ENCODE peak calls at places on chromosomes 12 and 14, in nine cellular contexts. X is tibial nerve, S is heart left ventricle, I is stomach, T is PC-3, E is tibial artery, K is A549, Y is colonic mucosa, M is transverse colon. P is an unnamed sample. For H3K4me1, the result is how much of the 10 kb centered on the place peaks cover.

GRCh38 chr14:51020024-51020710 is 74.7 kb downstream of the TRIM9 start:
- DNase-seq in Y (no peak), E (no peak), K (no peak), T (no peak), I (no peak), M (no peak), X (no peak), S (no peak), P (no peak)

GRCh38 chr12:89244536-89244935 is 107.8 kb downstream of the DUSP6 start:
- DNase-seq in K (no peak), S (no peak), T (no peak), Y (no peak), M (no peak), I (no peak), X (no peak), E (no peak), P (no peak)

GRCh38 chr12:4586500-4586899 is 24.5 kb downstream of the DYRK4 start:
- DNase-seq in Y (no peak), T (no peak), E (no peak), X (no peak), K (no peak), I (no peak), S (no peak), M (no peak), P (no peak)

GRCh38 chr12:78584695-78585094 is 279.9 kb upstream of the SYT1 start:
- DNase-seq in S (no peak), K (no peak), Y (no peak), T (peak), I (no peak), E (no peak), X (no peak), M (no peak), P (no peak)

GRCh38 chr14:61925043-61925442 is 162.8 kb downstream of the SNAPC1 start:
- DNase-seq in S (no peak), M (no peak), E (no peak), T (peak), X (no peak), I (no peak), K (no peak), Y (no peak), P (no peak)

GRCh38 chr12:30599631-30600030 is 96.0 kb downstream of the IPO8 start:
- DNase-seq in M (no peak), I (no peak), T (peak), K (no peak), E (no peak), X (no peak), S (no peak), Y (no peak), P (no peak)

GRCh38 chr12:124646385-124647230 is 79.2 kb upstream of the NCOR2 start:
- DNase-seq in T (no peak), M (no peak), S (peak), E (no peak), K (no peak), I (no peak), X (no peak), Y (no peak), P (no peak)

GRCh38 chr12:1532796-1533195 is 61.6 kb downstream of the FBXL14 start:
- DNase-seq in Y (no peak), E (no peak), S (no peak), I (no peak), K (no peak), M (no peak), X (no peak), T (no peak), P (no peak)

GRCh38 chr12:108939594-108939993 is 59.7 kb downstream of the DAO start:
- DNase-seq in X (no peak), K (no peak), Y (no peak), T (peak), I (no peak), S (no peak), M (no peak), E (no peak), P (no peak)

GRCh38 chr12:122870867-122871664 is 24.9 kb downstream of the VPS37B start:
- DNase-seq in S (no peak), E (no peak), X (no peak), K (no peak), I (peak), Y (no peak), M (peak), T (no peak), P (no peak)

GRCh38 chr12:104626069-104626690 is 169.4 kb downstream of the CHST11 start:
- DNase-seq in S (no peak), E (no peak), K (no peak), Y (no peak), T (no peak), X (no peak), M (no peak), I (no peak), P (no peak)

GRCh38 chr12:120079352-120080042 is 37.1 kb downstream of the RAB35 start:
- DNase-seq in X (no peak), T (peak), Y (no peak), S (peak), M (no peak), I (no peak), K (peak), E (no peak), P (no peak)

GRCh38 chr12:25130741-25131188 is 64.2 kb downstream of the DNAI7 start:
- DNase-seq in M (no peak), K (peak), I (no peak), E (no peak), Y (no peak), S (no peak), X (no peak), T (peak), P (no peak)

GRCh38 chr14:56333361-56334279 is 215.4 kb downstream of the PELI2 start:
- DNase-seq in M (no peak), E (no peak), Y (no peak), T (peak), X (no peak), K (peak), S (no peak), I (no peak), P (no peak)

GRCh38 chr12:32987526-32987925 is 90.9 kb upstream of the PKP2 start:
- DNase-seq in I (no peak), Y (no peak), X (no peak), E (no peak), S (no peak), M (no peak), K (no peak), T (no peak), P (no peak)

GRCh38 chr12:49985981-49986380 is 13.2 kb downstream of the AQP6 start:
- DNase-seq in X (no peak), M (no peak), K (no peak), Y (no peak), I (no peak), T (no peak), S (no peak), E (no peak), P (no peak)

GRCh38 chr12:88113871-88114270 is 28.0 kb downstream of the CEP290 start:
- DNase-seq in X (no peak), S (no peak), Y (no peak), E (no peak), T (peak), K (no peak), I (no peak), M (no peak), P (no peak)

GRCh38 chr14:57066887-57067513 is 201.7 kb downstream of the EXOC5 start:
- DNase-seq in S (peak), M (peak), X (no peak), E (no peak), Y (peak), T (peak), K (peak), I (peak), P (no peak)

GRCh38 chr12:26648584-26648983 is 184.4 kb downstream of the ITPR2 start:
- DNase-seq in K (peak), X (no peak), T (peak), I (no peak), S (no peak), M (no peak), Y (no peak), E (no peak), P (no peak)

GRCh38 chr12:75560167-75560566 is 48.8 kb upstream of the KRR1 start:
- DNase-seq in E (no peak), M (no peak), I (no peak), T (peak), K (peak), X (no peak), S (no peak), Y (no peak), P (no peak)

GRCh38 chr12:12726543-12727093 is 9.4 kb downstream of the CDKN1B start:
- DNase-seq in T (peak), I (no peak), K (peak), M (no peak), X (peak), E (peak), Y (no peak), S (no peak), P (no peak)

GRCh38 chr12:25347716-25348261 is 97.1 kb upstream of the KRAS start:
- DNase-seq in S (no peak), K (no peak), M (no peak), X (no peak), T (no peak), Y (no peak), I (no peak), E (no peak), P (no peak)

GRCh38 chr14:70803321-70804110 is 5.8 kb downstream of the MAP3K9 start:
- DNase-seq in E (no peak), K (no peak), Y (no peak), S (no peak), X (no peak), T (no peak), M (no peak), I (no peak), P (no peak)

GRCh38 chr14:38262844-38263243 is 7.0 kb upstream of the CLEC14A start:
- DNase-seq in Y (no peak), X (no peak), E (no peak), I (no peak), S (no peak), M (no peak), K (no peak), T (no peak), P (no peak)

GRCh38 chr14:95472819-95473251 is 43.6 kb downstream of the SYNE3 start:
- DNase-seq in S (peak), K (no peak), Y (no peak), I (no peak), X (no peak), M (no peak), T (no peak), E (no peak), P (no peak)

GRCh38 chr14:39558525-39558924 is 126.3 kb upstream of the FBXO33 start:
- DNase-seq in E (no peak), I (no peak), X (no peak), Y (no peak), M (no peak), K (no peak), S (no peak), T (no peak), P (no peak)

GRCh38 chr12:13042666-13043230 is 1.4 kb upstream of the FAM234B start:
- DNase-seq in K (no peak), T (no peak), M (no peak), S (no peak), I (no peak), Y (no peak), E (no peak), X (no peak), P (no peak)

GRCh38 chr14:71563754-71564153 is 368.5 kb upstream of the RGS6 start:
- DNase-seq in E (no peak), M (no peak), I (no peak), X (no peak), Y (no peak), T (no peak), S (no peak), K (no peak), P (no peak)

GRCh38 chr12:105285378-105285777 is 45.1 kb upstream of the C12orf75 start:
- DNase-seq in M (no peak), Y (no peak), I (no peak), X (no peak), E (no peak), T (no peak), K (no peak), S (no peak), P (no peak)

GRCh38 chr14:99971929-99972747 is 93.1 kb upstream of the EVL start:
- DNase-seq in X (no peak), M (no peak), K (peak), S (no peak), I (no peak), Y (no peak), E (no peak), T (no peak), P (peak)

GRCh38 chr12:3535431-3535841 is 44.4 kb downstream of the PRMT8 start:
- DNase-seq in T (no peak), S (no peak), E (no peak), X (no peak), I (no peak), M (no peak), Y (no peak), K (no peak), P (no peak)

GRCh38 chr12:113688313-113688712 is 216.6 kb upstream of the LHX5 start:
- DNase-seq in K (no peak), E (no peak), I (no peak), S (no peak), T (no peak), M (no peak), X (no peak), Y (no peak), P (no peak)

GRCh38 chr12:98154850-98155249 is 360.5 kb upstream of the TMPO start:
- DNase-seq in E (no peak), I (no peak), S (no peak), M (no peak), T (peak), X (no peak), K (no peak), Y (no peak), P (no peak)

GRCh38 chr12:42779186-42779859 is 189.8 kb upstream of the PRICKLE1 start:
- DNase-seq in E (no peak), T (peak), Y (no peak), X (peak), K (no peak), I (no peak), M (no peak), S (no peak), P (no peak)

GRCh38 chr12:92595663-92596062 is 107.1 kb upstream of the PLEKHG7 start:
- DNase-seq in K (no peak), T (no peak), S (no peak), E (no peak), Y (no peak), M (no peak), X (no peak), I (no peak), P (no peak)

GRCh38 chr12:106783515-106783914 is 9.0 kb downstream of the RIC8B start:
- DNase-seq in E (no peak), S (no peak), M (no peak), I (no peak), K (no peak), T (no peak), Y (no peak), X (no peak), P (no peak)

DNA sequence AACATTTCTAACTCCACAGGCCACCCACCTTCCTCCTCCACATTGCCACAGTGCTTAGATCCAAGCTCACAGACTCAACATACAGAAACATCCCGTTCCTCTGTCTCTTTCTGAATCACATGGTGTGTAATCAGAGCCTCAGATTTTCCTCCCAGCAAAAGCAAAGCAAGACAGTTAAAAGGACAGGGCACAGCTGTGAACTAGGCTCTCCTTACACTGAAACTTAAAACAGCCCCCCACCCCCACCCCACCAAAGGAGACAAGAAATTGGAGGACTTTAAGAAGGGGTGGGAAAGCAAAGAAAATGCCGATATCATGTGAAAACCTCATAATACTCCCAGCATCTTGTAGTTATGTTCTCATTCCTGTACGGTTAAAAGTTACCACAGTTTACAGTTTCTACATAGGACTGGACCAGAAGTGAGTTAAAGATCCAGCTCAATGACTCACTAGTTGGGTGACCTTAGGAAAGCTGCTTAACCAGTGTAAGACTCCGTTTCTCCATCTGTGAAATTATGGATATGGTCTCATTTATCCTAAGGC is 4.8 kb downstream of the YBX3 start:
- DNase-seq in I (no peak), M (no peak), Y (no peak), T (peak), S (no peak), E (no peak), K (no peak), X (no peak), P (no peak)
- H3K27ac ChIP-seq in I (peak), M (peak), Y (peak), T (peak), S (peak), E (peak), K (peak), X (peak), P (peak)

GRCh38 chr12:53199700-53200099 is 7.4 kb downstream of the ITGB7 start:
- DNase-seq in Y (no peak), K (no peak), I (no peak), T (no peak), E (no peak), S (no peak), M (no peak), X (no peak), P (no peak)

GRCh38 chr12:53200458-53201169 is 6.4 kb downstream of the ITGB7 start:
- DNase-seq in Y (no peak), X (no peak), I (no peak), T (no peak), S (no peak), K (no peak), M (no peak), E (no peak), P (no peak)

GRCh38 chr12:53198470-53199110 is 8.5 kb downstream of the ITGB7 start:
- DNase-seq in Y (no peak), I (no peak), K (no peak), X (no peak), M (no peak), S (no peak), E (no peak), T (no peak), P (no peak)

GRCh38 chr12:53201170-53201541 is 5.9 kb downstream of the ITGB7 start:
- DNase-seq in K (no peak), X (no peak), T (no peak), I (no peak), S (no peak), M (no peak), E (no peak), Y (no peak), P (no peak)

DNA sequence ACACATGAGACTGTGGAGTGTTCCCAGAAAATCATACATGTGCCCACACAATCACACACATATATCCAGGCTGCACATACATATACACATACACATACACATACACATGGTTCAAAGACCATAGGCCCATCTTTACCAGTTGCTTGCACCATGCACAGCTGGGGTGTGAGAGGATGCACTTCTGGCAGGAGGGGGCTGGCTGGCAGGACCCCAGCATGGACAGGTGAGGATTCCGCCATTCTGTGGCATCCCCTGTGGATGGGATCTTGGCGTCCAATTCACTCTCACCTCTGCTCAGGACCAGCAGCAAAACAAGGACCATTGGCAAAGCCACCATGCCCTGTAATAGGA is 7.0 kb downstream of the ITGB7 start:
- DNase-seq in S (no peak), E (no peak), X (no peak), T (no peak), I (no peak), Y (no peak), K (no peak), M (no peak), P (no peak)
- H3K4me1 ChIP-seq in S (under half), E (under half), X (under half), T (under half), I (under half), Y (under half), K (under half), M (under half), P (under half)

GRCh38 chr12:43968736-43969135 is 132.9 kb downstream of the TMEM117 start:
- DNase-seq in T (no peak), K (no peak), S (no peak), Y (no peak), X (no peak), E (no peak), M (no peak), I (no peak), P (no peak)
- H3K27ac ChIP-seq in T (no peak), K (no peak), S (no peak), Y (no peak), X (no peak), E (no peak), M (no peak), I (no peak), P (no peak)

GRCh38 chr14:74834682-74835392 is 41.1 kb downstream of the PROX2 start:
- DNase-seq in M (no peak), T (no peak), S (no peak), E (no peak), K (no peak), Y (no peak), X (no peak), I (no peak), P (no peak)

GRCh38 chr14:74835607-74836250 is 40.2 kb downstream of the PROX2 start:
- DNase-seq in Y (no peak), M (no peak), E (no peak), I (no peak), T (no peak), K (no peak), X (no peak), S (no peak), P (no peak)

GRCh38 chr14:74840603-74841030 is 35.3 kb downstream of the PROX2 start:
- DNase-seq in Y (no peak), S (no peak), E (no peak), K (no peak), I (no peak), X (no peak), T (no peak), M (no peak), P (no peak)

GRCh38 chr14:74838141-74838540 is 37.8 kb downstream of the PROX2 start:
- DNase-seq in K (no peak), T (no peak), Y (no peak), M (no peak), X (no peak), I (no peak), E (no peak), S (no peak), P (no peak)

DNA sequence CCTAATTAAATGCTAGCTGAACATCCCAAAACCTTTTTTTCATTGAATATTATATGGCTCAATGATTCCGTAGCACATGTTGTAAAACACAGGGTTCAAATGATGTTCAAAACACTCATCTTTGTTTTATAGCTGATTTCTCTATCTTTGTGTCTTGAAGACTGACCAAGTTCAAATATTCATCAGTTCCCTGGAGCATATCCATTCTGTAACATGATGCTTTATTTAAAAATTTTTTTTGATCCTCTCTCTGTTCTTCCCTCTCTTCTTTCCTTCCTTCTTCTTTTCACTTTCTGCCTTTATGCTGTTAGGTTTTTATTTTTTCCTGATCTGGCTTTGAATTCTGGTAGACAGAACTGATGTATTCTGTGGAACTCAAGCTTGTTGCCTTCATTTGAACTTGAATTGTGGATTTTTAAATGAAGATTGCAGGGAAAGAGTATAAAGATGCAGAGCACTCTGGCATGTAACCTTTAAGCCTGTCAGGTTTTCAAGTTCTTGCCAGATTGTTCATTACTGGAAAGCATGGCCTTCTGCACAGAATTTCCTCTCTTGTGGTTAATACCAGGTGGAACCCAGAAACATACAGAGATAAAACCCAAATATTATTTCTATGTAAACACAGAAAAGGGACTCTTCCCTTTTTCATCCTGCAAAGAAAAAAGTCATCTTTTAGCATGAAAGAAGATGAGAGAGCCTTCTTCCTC is 39.5 kb downstream of the PROX2 start:
- DNase-seq in K (no peak), I (no peak), T (no peak), M (no peak), S (no peak), E (no peak), Y (no peak), X (no peak), P (no peak)
- H3K4me1 ChIP-seq in K (under half), I (under half), T (under half), M (under half), S (under half), E (under half), Y (under half), X (under half), P (under half)

GRCh38 chr12:96338852-96339478 is 61.3 kb downstream of the CDK17 start:
- DNase-seq in Y (no peak), X (no peak), E (no peak), S (no peak), T (no peak), M (no peak), K (no peak), I (no peak), P (no peak)
- H3K27ac ChIP-seq in Y (no peak), X (no peak), E (no peak), S (no peak), T (no peak), M (no peak), K (no peak), I (no peak), P (no peak)